ENCODE peak calls at places on chromosomes 1 and 21, in four cellular contexts. One of them, this sample, is unnamed.

GRCh38 chr1:180912801-180913616 is at the start of gene KIAA1614:
- DNase-seq in HFF-Myc: no peak
- DNase-seq in hepatocyte: peak; percentile 30
- DNase-seq in astrocyte: peak; percentile 30
- DNase-seq in this sample: peak; percentile 42

GRCh38 chr1:5686195-5686594 is 306.0 kb downstream of the NPHP4 start:
- DNase-seq in HFF-Myc: no peak
- DNase-seq in hepatocyte: no peak
- DNase-seq in astrocyte: no peak
- DNase-seq in this sample: no peak

GRCh38 chr1:196459383-196459782 is 148.9 kb downstream of the KCNT2 start:
- DNase-seq in HFF-Myc: no peak
- DNase-seq in hepatocyte: no peak
- DNase-seq in astrocyte: no peak
- DNase-seq in this sample: peak; percentile 39

GRCh38 chr1:12473596-12474329 is 144.2 kb downstream of the DHRS3 start:
- DNase-seq in HFF-Myc: no peak
- DNase-seq in hepatocyte: no peak
- DNase-seq in astrocyte: peak; percentile 92
- DNase-seq in this sample: no peak

GRCh38 chr1:21662426-21663250 is 6.5 kb downstream of the RAP1GAP start:
- DNase-seq in HFF-Myc: no peak
- DNase-seq in hepatocyte: no peak
- DNase-seq in astrocyte: no peak
- DNase-seq in this sample: no peak

GRCh38 chr1:45216200-45216541 is 9.8 kb upstream of the ZSWIM5 start:
- DNase-seq in HFF-Myc: no peak
- DNase-seq in hepatocyte: no peak
- DNase-seq in astrocyte: no peak
- DNase-seq in this sample: no peak

GRCh38 chr1:93565496-93566221 is 116.0 kb downstream of the BCAR3 start:
- DNase-seq in HFF-Myc: no peak
- DNase-seq in hepatocyte: no peak
- DNase-seq in astrocyte: peak; percentile 89
- DNase-seq in this sample: peak; percentile 81

GRCh38 chr1:159849972-159850371 is 12.5 kb downstream of the VSIG8 start:
- DNase-seq in HFF-Myc: no peak
- DNase-seq in hepatocyte: no peak
- DNase-seq in astrocyte: no peak
- DNase-seq in this sample: peak; percentile 52

GRCh38 chr1:222790520-222790919 is 24.3 kb upstream of the DISP1 start:
- DNase-seq in HFF-Myc: no peak
- DNase-seq in hepatocyte: no peak
- DNase-seq in astrocyte: no peak
- DNase-seq in this sample: no peak

GRCh38 chr1:66300280-66300973 is 233.5 kb upstream of the SGIP1 start:
- DNase-seq in HFF-Myc: no peak
- DNase-seq in hepatocyte: no peak
- DNase-seq in astrocyte: no peak
- DNase-seq in this sample: peak; percentile 24

GRCh38 chr1:226656601-226657277 is 82.3 kb downstream of the ITPKB start:
- DNase-seq in HFF-Myc: peak; percentile 45
- DNase-seq in hepatocyte: no peak
- DNase-seq in astrocyte: peak; percentile 90
- DNase-seq in this sample: peak; percentile 80

GRCh38 chr1:9454094-9454418 is 85.2 kb upstream of the SLC25A33 start:
- DNase-seq in HFF-Myc: no peak
- DNase-seq in hepatocyte: no peak
- DNase-seq in astrocyte: no peak
- DNase-seq in this sample: no peak

GRCh38 chr1:154599658-154600057 is 8.3 kb downstream of the ADAR start:
- DNase-seq in HFF-Myc: no peak
- DNase-seq in hepatocyte: no peak
- DNase-seq in astrocyte: peak; percentile 53
- DNase-seq in this sample: peak; percentile 20

GRCh38 chr1:116553386-116554115 is 17.3 kb downstream of the CD58 start:
- DNase-seq in HFF-Myc: no peak
- DNase-seq in hepatocyte: no peak
- DNase-seq in astrocyte: no peak
- DNase-seq in this sample: no peak

GRCh38 chr21:38869196-38869595 is 63.5 kb downstream of the ETS2 start:
- DNase-seq in HFF-Myc: no peak
- DNase-seq in hepatocyte: no peak
- DNase-seq in astrocyte: no peak
- DNase-seq in this sample: no peak

DNA sequence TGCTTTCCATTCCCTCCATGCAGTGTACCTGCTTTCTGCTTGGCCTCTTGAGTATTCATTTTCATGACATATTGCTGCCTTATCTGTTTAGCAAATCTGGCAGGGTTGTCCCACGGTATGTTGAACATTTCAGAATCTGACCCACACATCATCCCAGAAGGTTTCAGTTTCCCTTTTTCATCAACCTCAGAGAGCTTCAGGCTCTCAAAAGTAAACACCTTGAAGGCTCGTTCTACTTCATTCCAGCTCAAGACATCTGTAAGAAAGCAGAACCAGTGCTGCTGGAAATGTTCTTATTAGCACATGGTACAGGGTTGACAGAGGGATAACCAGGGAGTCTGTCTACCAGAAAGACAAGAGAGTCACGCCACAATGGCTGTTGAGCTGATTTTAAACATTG is 103.6 kb downstream of the SPAG17 start:
- DNase-seq in HFF-Myc: no peak
- DNase-seq in hepatocyte: peak; percentile 28
- DNase-seq in astrocyte: no peak
- DNase-seq in this sample: no peak
- TF ChIP-seq CTCF in HFF-Myc: no peak
- TF ChIP-seq CTCF in hepatocyte: no peak
- TF ChIP-seq CTCF in astrocyte: no peak
- TF ChIP-seq CTCF in this sample: no peak

DNA sequence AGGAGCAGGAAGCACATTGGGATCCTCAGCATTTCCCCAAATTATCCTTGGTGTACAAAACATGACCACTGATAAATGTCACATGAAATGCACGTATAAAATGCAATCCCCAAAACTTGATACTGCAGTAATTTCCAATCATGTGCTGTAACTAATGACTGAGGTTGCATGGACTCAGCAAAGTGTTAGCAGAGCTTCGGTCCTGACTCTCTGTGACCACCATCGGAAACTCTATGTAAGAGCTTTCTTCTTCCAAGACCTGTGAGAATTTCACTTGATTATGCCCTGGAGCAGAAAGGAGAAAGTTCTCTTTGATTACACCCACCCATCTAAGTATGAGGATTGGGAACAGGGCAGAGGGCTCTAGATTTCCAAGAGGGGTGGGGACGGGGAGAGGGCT is 908 bp downstream of the CD53 start:
- DNase-seq in HFF-Myc: no peak
- DNase-seq in hepatocyte: no peak
- DNase-seq in astrocyte: no peak
- DNase-seq in this sample: no peak
- H3K4me3 ChIP-seq in HFF-Myc: no peak overlapping the region
- H3K4me3 ChIP-seq in hepatocyte: no peak overlapping the region
- H3K4me3 ChIP-seq in astrocyte: no peak overlapping the region
- H3K4me3 ChIP-seq in this sample: no peak overlapping the region

GRCh38 chr1:91022518-91022929 is 689 bp upstream of the ZNF644 start:
- DNase-seq in HFF-Myc: no peak
- DNase-seq in hepatocyte: no peak
- DNase-seq in astrocyte: no peak
- DNase-seq in this sample: no peak

GRCh38 chr1:91020967-91021685 is 709 bp downstream of the ZNF644 start:
- DNase-seq in HFF-Myc: no peak
- DNase-seq in hepatocyte: peak; percentile 88
- DNase-seq in astrocyte: peak; percentile 85
- DNase-seq in this sample: peak; percentile 82

GRCh38 chr1:91020486-91020885 is 1.3 kb downstream of the ZNF644 start:
- DNase-seq in HFF-Myc: no peak
- DNase-seq in hepatocyte: no peak
- DNase-seq in astrocyte: no peak
- DNase-seq in this sample: peak; percentile 16

GRCh38 chr1:91024501-91025119 is 2.8 kb upstream of the ZNF644 start:
- DNase-seq in HFF-Myc: no peak
- DNase-seq in hepatocyte: no peak
- DNase-seq in astrocyte: no peak
- DNase-seq in this sample: no peak

DNA sequence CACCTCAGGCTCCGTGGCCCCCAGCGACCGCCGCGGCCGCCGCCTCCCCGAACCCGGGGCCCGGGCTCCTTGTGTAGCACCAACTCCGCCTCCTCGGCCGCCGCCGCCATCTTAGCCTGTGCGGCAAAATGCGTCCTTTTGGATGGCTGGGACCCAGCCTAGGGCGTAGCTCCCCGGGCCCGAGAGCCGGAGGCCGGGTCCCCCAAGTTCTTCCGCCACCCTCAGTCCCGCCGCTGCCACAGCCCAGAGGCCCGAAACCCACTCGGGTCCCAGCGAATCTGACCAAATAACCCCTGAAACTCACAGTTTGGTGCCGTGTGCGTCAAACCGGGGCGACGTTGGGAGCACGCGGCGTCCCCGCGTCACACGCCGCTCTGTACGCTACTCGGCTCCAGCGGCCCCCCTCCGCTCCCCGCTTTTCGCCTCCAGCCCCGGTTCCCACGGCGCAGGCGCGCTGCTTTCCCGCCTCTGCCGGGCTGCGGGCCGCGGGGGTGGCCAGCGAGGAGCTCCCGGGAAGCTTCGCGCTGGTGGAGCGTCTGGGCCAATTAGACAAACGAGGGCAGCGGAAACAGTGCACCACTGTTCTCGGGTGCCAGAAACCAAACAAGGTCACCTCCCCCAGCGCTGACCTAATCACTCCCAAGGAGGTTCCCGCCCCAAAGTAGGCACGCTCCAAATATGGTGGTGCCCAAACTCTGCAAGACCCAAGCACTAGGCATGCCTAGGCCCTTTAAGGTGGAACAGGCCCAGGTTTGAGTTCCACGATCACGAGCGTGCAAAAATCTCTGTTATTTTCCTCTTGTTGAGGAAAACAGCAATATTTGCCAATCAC is at the start of gene ZNF644:
- DNase-seq in HFF-Myc: peak; percentile 74
- DNase-seq in hepatocyte: peak; percentile 94
- DNase-seq in astrocyte: peak; percentile 76
- DNase-seq in this sample: peak; percentile 95
- TF ChIP-seq CTCF in HFF-Myc: no peak
- TF ChIP-seq CTCF in hepatocyte: no peak
- TF ChIP-seq CTCF in astrocyte: no peak
- TF ChIP-seq CTCF in this sample: no peak

GRCh38 chr1:61078611-61079010 is 3.8 kb upstream of the NFIA start:
- DNase-seq in HFF-Myc: no peak
- DNase-seq in hepatocyte: peak; percentile 24
- DNase-seq in astrocyte: no peak
- DNase-seq in this sample: no peak
- H3K4me3 ChIP-seq in HFF-Myc: peak overlapping the region; percentile 55
- H3K4me3 ChIP-seq in hepatocyte: peak overlapping the region; percentile 25
- H3K4me3 ChIP-seq in astrocyte: peak overlapping the region; percentile 84
- H3K4me3 ChIP-seq in this sample: peak overlapping the region; percentile 63

DNA sequence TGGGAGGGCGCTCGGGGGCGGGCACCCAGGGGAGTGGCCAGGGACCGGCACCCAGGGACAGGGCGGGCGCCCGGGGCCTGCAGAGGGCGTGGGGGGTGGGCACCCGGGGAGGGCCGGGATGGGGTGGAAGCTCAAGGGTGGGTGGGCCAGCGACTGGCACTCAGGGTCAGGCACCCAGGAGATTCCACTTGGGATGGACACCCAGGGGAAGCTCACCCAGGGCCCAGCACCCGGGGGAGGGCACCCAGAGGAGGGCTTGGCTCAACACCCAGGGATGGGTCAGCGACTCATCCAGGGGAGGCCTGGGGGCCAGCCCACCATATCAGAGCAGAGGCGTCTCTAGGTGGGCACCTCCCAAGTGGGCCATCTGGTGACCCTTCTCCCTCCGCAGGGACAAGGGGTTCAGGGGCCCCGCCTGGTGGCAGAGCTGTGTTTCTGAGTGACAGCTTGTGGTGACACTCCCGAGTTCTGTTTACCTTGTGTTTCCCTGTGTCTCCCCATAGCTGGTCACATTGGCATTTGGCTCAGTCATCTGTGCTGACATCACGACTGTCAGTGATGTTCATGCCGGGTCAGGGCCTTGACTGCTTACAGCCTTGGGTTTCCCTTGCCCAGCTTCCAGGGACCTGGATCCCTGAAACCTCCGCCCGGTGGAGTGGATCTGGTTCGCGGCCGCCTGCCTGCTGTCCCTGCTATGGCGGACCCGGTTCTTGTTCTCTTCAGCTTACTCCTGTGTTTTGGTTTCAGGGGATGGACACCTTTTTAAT is 749 bp downstream of the IBA57 start:
- DNase-seq in HFF-Myc: peak; percentile 44
- DNase-seq in hepatocyte: peak; percentile 87
- DNase-seq in astrocyte: peak; percentile 51
- DNase-seq in this sample: peak; percentile 64
- TF ChIP-seq CTCF in HFF-Myc: peak; percentile 23
- TF ChIP-seq CTCF in hepatocyte: peak; percentile 19
- TF ChIP-seq CTCF in astrocyte: no peak
- TF ChIP-seq CTCF in this sample: peak; percentile 21

DNA sequence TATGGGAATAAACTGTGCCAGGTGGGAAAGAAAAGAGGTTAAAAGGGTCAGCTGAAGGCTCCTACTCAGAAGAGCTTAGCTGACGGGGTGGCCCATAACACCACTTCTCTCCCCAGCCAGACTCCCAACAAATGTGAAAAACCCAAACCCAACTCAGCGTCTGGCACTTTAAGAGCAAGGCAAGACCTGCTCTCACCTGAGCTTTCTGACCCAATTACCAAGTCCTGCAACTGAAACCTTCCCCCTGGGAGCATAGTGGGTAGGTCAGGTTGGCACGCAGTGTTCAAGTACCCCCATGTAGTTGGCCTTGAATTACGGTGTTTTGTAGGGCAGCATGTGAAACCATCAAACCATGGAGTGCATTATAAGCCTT is 3.2 kb downstream of the IRF6 start:
- DNase-seq in HFF-Myc: no peak
- DNase-seq in hepatocyte: no peak
- DNase-seq in astrocyte: no peak
- DNase-seq in this sample: no peak
- H3K4me3 ChIP-seq in HFF-Myc: no peak overlapping the region
- H3K4me3 ChIP-seq in hepatocyte: no peak overlapping the region
- H3K4me3 ChIP-seq in astrocyte: no peak overlapping the region
- H3K4me3 ChIP-seq in this sample: no peak overlapping the region

GRCh38 chr1:91245437-91245836 is 159.2 kb downstream of the HFM1 start:
- DNase-seq in HFF-Myc: no peak
- DNase-seq in hepatocyte: no peak
- DNase-seq in astrocyte: no peak
- DNase-seq in this sample: no peak

GRCh38 chr1:91243171-91243570 is 161.5 kb downstream of the HFM1 start:
- DNase-seq in HFF-Myc: no peak
- DNase-seq in hepatocyte: no peak
- DNase-seq in astrocyte: no peak
- DNase-seq in this sample: no peak

DNA sequence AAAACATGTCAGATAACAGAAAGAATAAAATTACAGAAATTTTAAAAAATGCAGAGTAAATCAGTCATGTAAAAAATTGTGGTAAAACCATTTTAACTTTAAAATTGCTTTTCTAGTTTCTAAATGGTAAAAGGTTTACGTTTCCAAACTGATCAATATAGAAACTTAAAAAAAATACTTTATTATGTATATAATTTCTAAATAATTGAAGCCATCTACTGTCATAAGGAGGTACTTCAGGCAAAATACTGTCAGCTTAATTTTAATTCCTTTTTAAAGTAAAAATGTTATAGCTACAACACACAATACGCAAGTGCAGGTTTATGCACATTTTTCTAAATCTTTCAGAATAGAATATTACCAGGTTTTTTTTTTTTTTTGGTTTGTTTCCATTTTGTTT is 159.9 kb downstream of the HFM1 start:
- DNase-seq in HFF-Myc: no peak
- DNase-seq in hepatocyte: no peak
- DNase-seq in astrocyte: no peak
- DNase-seq in this sample: no peak
- TF ChIP-seq CTCF in HFF-Myc: no peak
- TF ChIP-seq CTCF in hepatocyte: peak; percentile 2
- TF ChIP-seq CTCF in astrocyte: no peak
- TF ChIP-seq CTCF in this sample: no peak

This sample was measured in fibroblast of pulmonary artery.